ENCODE peak calls at places on chromosomes 16 and 17, in seven cellular contexts. Z is amygdala; H is stimulated activated CD8-positive, alpha-beta memory T cell treated with anti-CD3 and anti-CD28 coated beads, Interleukin-4, amount 100 ng/mL, for 4 hours; S is H54; F is activated naive CD4-positive, alpha-beta T cell treated with anti-CD3 and anti-CD28 coated beads, Interleukin-2, amount 10 ng/mL, durations not matched to agents 7 days and 5 days; I is pons; X is smooth muscle cell of the brain vasculature. E is an unnamed sample.

GRCh38 chr16:56506941-56507340 is 12.9 kb downstream of the BBS2 start:
- DNase-seq in S (no peak), X (no peak), F (no peak), H (no peak), I (no peak), Z (no peak), E (no peak)

GRCh38 chr17:36971508-36971907 is 22.8 kb downstream of the AATF start:
- DNase-seq in H (no peak), Z (no peak), I (no peak), S (no peak), F (no peak), X (no peak), E (no peak)

GRCh38 chr16:27977966-27978365 is 85.5 kb downstream of the GSG1L start:
- DNase-seq in Z (no peak), F (no peak), I (no peak), S (no peak), X (no peak), H (no peak), E (no peak)

GRCh38 chr17:29115906-29116651 is 64.1 kb downstream of the MYO18A start:
- DNase-seq in F (peak), S (peak), I (no peak), Z (no peak), H (no peak), X (no peak), E (peak)

GRCh38 chr17:39196191-39196819 is 1.2 kb downstream of the CACNB1 start:
- DNase-seq in I (no peak), Z (no peak), H (no peak), S (no peak), X (no peak), F (no peak), E (no peak)

GRCh38 chr17:6166492-6167179 is 96.5 kb downstream of the WSCD1 start:
- DNase-seq in Z (no peak), F (no peak), X (no peak), H (no peak), I (no peak), S (no peak), E (no peak)

GRCh38 chr17:50198026-50198669 is 3.3 kb downstream of the COL1A1 start:
- DNase-seq in S (peak), F (peak), H (no peak), Z (no peak), I (peak), X (no peak), E (peak)

GRCh38 chr16:68376590-68376989 is 65.8 kb downstream of the PRMT7 start:
- DNase-seq in X (no peak), Z (no peak), S (no peak), F (no peak), H (no peak), I (no peak), E (no peak)

GRCh38 chr17:77375917-77376651 is 235.3 kb downstream of the SEC14L1 start:
- DNase-seq in H (no peak), S (no peak), X (no peak), I (no peak), F (peak), Z (no peak), E (no peak)

GRCh38 chr16:84159006-84159405 is 13.9 kb downstream of the DNAAF1 start:
- DNase-seq in S (no peak), H (no peak), Z (no peak), X (no peak), I (no peak), F (no peak), E (no peak)

GRCh38 chr17:19341641-19342610 is 20.6 kb downstream of the B9D1 start:
- DNase-seq in I (no peak), H (no peak), Z (no peak), F (no peak), X (no peak), S (no peak), E (no peak)

GRCh38 chr17:59074494-59074893 is 32.2 kb downstream of the TRIM37 start:
- DNase-seq in H (no peak), F (no peak), I (no peak), Z (no peak), X (no peak), S (no peak), E (no peak)

GRCh38 chr16:881219-882097 is 80.9 kb upstream of the GNG13 start:
- DNase-seq in S (no peak), I (no peak), Z (no peak), F (no peak), X (no peak), H (no peak), E (no peak)

GRCh38 chr17:77388384-77389306 is 247.9 kb downstream of the SEC14L1 start:
- DNase-seq in Z (no peak), H (no peak), S (no peak), F (no peak), X (no peak), I (no peak), E (no peak)

GRCh38 chr16:86565181-86565631 is 1.4 kb upstream of the FOXC2 start:
- DNase-seq in X (no peak), F (no peak), I (no peak), Z (no peak), H (no peak), S (no peak), E (no peak)

GRCh38 chr16:2388875-2389433 is 40.3 kb upstream of the CCNF start:
- DNase-seq in I (no peak), X (no peak), F (no peak), Z (no peak), S (no peak), H (no peak), E (no peak)

GRCh38 chr17:35433075-35433894 is 985 bp upstream of the SLFN12 start:
- DNase-seq in F (peak), Z (no peak), I (peak), S (peak), X (peak), H (peak), E (peak)

GRCh38 chr17:73069164-73069774 is 23.2 kb downstream of the SLC39A11 start:
- DNase-seq in Z (no peak), X (no peak), H (no peak), F (no peak), I (no peak), S (no peak), E (no peak)

GRCh38 chr17:38958756-38959155 is 8.4 kb downstream of the FBXO47 start:
- DNase-seq in I (no peak), X (no peak), S (no peak), F (no peak), H (no peak), Z (no peak), E (no peak)

GRCh38 chr17:1787301-1787902 is 25.5 kb downstream of the SERPINF1 start:
- DNase-seq in I (no peak), X (peak), Z (no peak), F (no peak), S (peak), H (no peak), E (peak)

GRCh38 chr16:69861276-69862030 is 89.7 kb upstream of the CLEC18A start:
- DNase-seq in F (no peak), I (peak), X (no peak), Z (no peak), S (no peak), H (no peak), E (no peak)

GRCh38 chr16:8962393-8963009 is 1.2 kb downstream of the USP7 start:
- DNase-seq in F (peak), I (no peak), X (no peak), Z (no peak), H (no peak), S (no peak), E (no peak)

GRCh38 chr17:74235040-74235581 is 21.7 kb downstream of the TTYH2 start:
- DNase-seq in I (peak), Z (no peak), S (no peak), F (no peak), H (no peak), X (no peak), E (no peak)

GRCh38 chr17:77995146-77995852 is 36.8 kb downstream of the TNRC6C start:
- DNase-seq in S (no peak), Z (no peak), F (no peak), I (peak), H (no peak), X (no peak), E (no peak)

GRCh38 chr16:2029350-2029749 is 2.6 kb downstream of the NHERF2 start:
- DNase-seq in Z (no peak), I (no peak), X (no peak), H (no peak), F (no peak), S (no peak), E (no peak)